ENCODE peak calls at places on chromosomes 6 and 20, in four cellular contexts. One of them, this sample, is unnamed.

GRCh38 chr6:43376551-43376981 is 7.1 kb upstream of the ZNF318 start:
- DNase-seq in K562: no peak
- DNase-seq in GM12878: peak; percentile 88
- DNase-seq in HepG2: no peak
- DNase-seq in this sample: no peak

GRCh38 chr6:2949536-2950083 is 21.8 kb downstream of the SERPINB6 start:
- DNase-seq in K562: peak; percentile 42
- DNase-seq in GM12878: no peak
- DNase-seq in HepG2: no peak
- DNase-seq in this sample: no peak

GRCh38 chr6:31270788-31271640 is 878 bp downstream of the HLA-C start:
- DNase-seq in GM12878: no peak
- DNase-seq in K562: no peak
- DNase-seq in HepG2: no peak
- DNase-seq in this sample: peak; percentile 30

GRCh38 chr6:160147146-160147536 is 25.5 kb downstream of the SLC22A1 start:
- DNase-seq in HepG2: no peak
- DNase-seq in GM12878: no peak
- DNase-seq in K562: no peak
- DNase-seq in this sample: no peak

GRCh38 chr6:31899882-31900722 is 1.8 kb downstream of the ZBTB12 start:
- DNase-seq in HepG2: no peak
- DNase-seq in K562: no peak
- DNase-seq in GM12878: no peak
- DNase-seq in this sample: no peak

GRCh38 chr6:62474793-62475192 is 188.8 kb upstream of the KHDRBS2 start:
- DNase-seq in K562: no peak
- DNase-seq in HepG2: no peak
- DNase-seq in GM12878: no peak
- DNase-seq in this sample: no peak

GRCh38 chr6:34901930-34902329 is 12.9 kb downstream of the ANKS1A start:
- DNase-seq in HepG2: no peak
- DNase-seq in K562: no peak
- DNase-seq in GM12878: no peak
- DNase-seq in this sample: no peak

GRCh38 chr6:80282913-80283554 is 176.6 kb downstream of the BCKDHB start:
- DNase-seq in GM12878: no peak
- DNase-seq in K562: no peak
- DNase-seq in HepG2: no peak
- DNase-seq in this sample: no peak

GRCh38 chr6:168330403-168330802 is 10.8 kb upstream of the DACT2 start:
- DNase-seq in GM12878: no peak
- DNase-seq in HepG2: no peak
- DNase-seq in K562: no peak
- DNase-seq in this sample: no peak

GRCh38 chr6:43809417-43810305 is 39.6 kb downstream of the VEGFA start:
- DNase-seq in K562: peak; percentile 55
- DNase-seq in GM12878: no peak
- DNase-seq in HepG2: peak; percentile 45
- DNase-seq in this sample: no peak

GRCh38 chr6:31652925-31653724 is 664 bp upstream of the BAG6 start:
- DNase-seq in GM12878: no peak
- DNase-seq in K562: peak; percentile 97
- DNase-seq in HepG2: peak; percentile 98
- DNase-seq in this sample: peak; percentile 88

GRCh38 chr6:5813625-5814027 is 193.1 kb downstream of the NRN1 start:
- DNase-seq in HepG2: no peak
- DNase-seq in K562: no peak
- DNase-seq in GM12878: peak; percentile 34
- DNase-seq in this sample: no peak

GRCh38 chr20:52496191-52496590 is 304.6 kb upstream of the ZFP64 start:
- DNase-seq in HepG2: no peak
- DNase-seq in GM12878: no peak
- DNase-seq in K562: no peak
- DNase-seq in this sample: no peak

GRCh38 chr6:11730645-11731044 is 48.0 kb downstream of the ADTRP start:
- DNase-seq in HepG2: no peak
- DNase-seq in GM12878: peak; percentile 65
- DNase-seq in K562: no peak
- DNase-seq in this sample: no peak

GRCh38 chr20:61316351-61316750 is 64.3 kb downstream of the CDH4 start:
- DNase-seq in HepG2: no peak
- DNase-seq in K562: no peak
- DNase-seq in GM12878: no peak
- DNase-seq in this sample: no peak

GRCh38 chr6:113376847-113377165 is 480.3 kb upstream of the MARCKS start:
- DNase-seq in HepG2: no peak
- DNase-seq in K562: no peak
- DNase-seq in GM12878: no peak
- DNase-seq in this sample: no peak

GRCh38 chr6:22904413-22904812 is 335.0 kb downstream of the HDGFL1 start:
- DNase-seq in HepG2: no peak
- DNase-seq in GM12878: no peak
- DNase-seq in K562: no peak
- DNase-seq in this sample: no peak

GRCh38 chr6:155523821-155524238 is 68.2 kb upstream of the NOX3 start:
- DNase-seq in GM12878: no peak
- DNase-seq in K562: no peak
- DNase-seq in HepG2: no peak
- DNase-seq in this sample: no peak

GRCh38 chr6:31083742-31084354 is 28.5 kb downstream of the C6orf15 start:
- DNase-seq in K562: peak; percentile 69
- DNase-seq in GM12878: no peak
- DNase-seq in HepG2: peak; percentile 34
- DNase-seq in this sample: peak; percentile 55

GRCh38 chr6:48535569-48535968 is 424.6 kb upstream of the PTCHD4 start:
- DNase-seq in HepG2: no peak
- DNase-seq in K562: no peak
- DNase-seq in GM12878: no peak
- DNase-seq in this sample: no peak

GRCh38 chr20:50843331-50844276 is 48.7 kb downstream of the BCAS4 start:
- DNase-seq in HepG2: no peak
- DNase-seq in K562: no peak
- DNase-seq in GM12878: no peak
- DNase-seq in this sample: no peak

GRCh38 chr6:87698618-87699017 is 3.4 kb downstream of the AKIRIN2 start:
- DNase-seq in K562: no peak
- DNase-seq in GM12878: no peak
- DNase-seq in HepG2: no peak
- DNase-seq in this sample: no peak

GRCh38 chr6:13480631-13481501 is 6.5 kb downstream of the GFOD1 start:
- DNase-seq in K562: peak; percentile 14
- DNase-seq in GM12878: no peak
- DNase-seq in HepG2: no peak
- DNase-seq in this sample: no peak

GRCh38 chr6:170174124-170174770 is 116.6 kb downstream of the DLL1 start:
- DNase-seq in K562: no peak
- DNase-seq in GM12878: no peak
- DNase-seq in HepG2: no peak
- DNase-seq in this sample: no peak

GRCh38 chr6:143966291-143966690 is 41.8 kb downstream of the PLAGL1 start:
- DNase-seq in HepG2: no peak
- DNase-seq in GM12878: no peak
- DNase-seq in K562: no peak
- DNase-seq in this sample: no peak

GRCh38 chr20:2507875-2508630 is 662 bp downstream of the ZNF343 start:
- DNase-seq in GM12878: no peak
- DNase-seq in K562: peak; percentile 34
- DNase-seq in HepG2: peak; percentile 24
- DNase-seq in this sample: peak; percentile 17

GRCh38 chr6:80543598-80544181 is 437.2 kb downstream of the BCKDHB start:
- DNase-seq in K562: no peak
- DNase-seq in GM12878: no peak
- DNase-seq in HepG2: no peak
- DNase-seq in this sample: no peak

GRCh38 chr20:56343861-56344381 is 14.9 kb upstream of the FAM210B start:
- DNase-seq in GM12878: no peak
- DNase-seq in HepG2: no peak
- DNase-seq in K562: peak; percentile 82
- DNase-seq in this sample: peak; percentile 84

GRCh38 chr6:88556663-88557062 is 390.5 kb upstream of the CNR1 start:
- DNase-seq in HepG2: no peak
- DNase-seq in GM12878: no peak
- DNase-seq in K562: no peak
- DNase-seq in this sample: no peak

GRCh38 chr20:37781626-37782025 is 87.8 kb downstream of the CTNNBL1 start:
- DNase-seq in HepG2: no peak
- DNase-seq in GM12878: no peak
- DNase-seq in K562: no peak
- DNase-seq in this sample: no peak

GRCh38 chr20:63747622-63748355 is 8.2 kb downstream of the SLC2A4RG start:
- DNase-seq in GM12878: no peak
- DNase-seq in HepG2: no peak
- DNase-seq in K562: no peak
- DNase-seq in this sample: no peak

GRCh38 chr6:119669228-119669627 is 319.7 kb upstream of the MAN1A1 start:
- DNase-seq in K562: no peak
- DNase-seq in HepG2: no peak
- DNase-seq in GM12878: no peak
- DNase-seq in this sample: no peak

GRCh38 chr20:35145141-35145564 is 2.0 kb downstream of the EDEM2 start:
- DNase-seq in K562: peak; percentile 60
- DNase-seq in GM12878: peak; percentile 23
- DNase-seq in HepG2: peak; percentile 77
- DNase-seq in this sample: peak; percentile 60

GRCh38 chr20:23032679-23033078 is 2.4 kb upstream of the SSTR4 start:
- DNase-seq in HepG2: no peak
- DNase-seq in GM12878: no peak
- DNase-seq in K562: no peak
- DNase-seq in this sample: no peak

GRCh38 chr6:137705166-137706064 is 161.6 kb upstream of the TNFAIP3 start:
- DNase-seq in K562: peak; percentile 77
- DNase-seq in GM12878: no peak
- DNase-seq in HepG2: peak; percentile 71
- DNase-seq in this sample: peak; percentile 77

GRCh38 chr6:82237013-82237412 is 10.5 kb downstream of the IBTK start:
- DNase-seq in K562: no peak
- DNase-seq in HepG2: no peak
- DNase-seq in GM12878: no peak
- DNase-seq in this sample: peak; percentile 9
- TF ChIP-seq FOXK2 in K562: no peak
- TF ChIP-seq FOXK2 in HepG2: no peak
- TF ChIP-seq FOXK2 in GM12878: no peak
- TF ChIP-seq FOXK2 in this sample: no peak

DNA sequence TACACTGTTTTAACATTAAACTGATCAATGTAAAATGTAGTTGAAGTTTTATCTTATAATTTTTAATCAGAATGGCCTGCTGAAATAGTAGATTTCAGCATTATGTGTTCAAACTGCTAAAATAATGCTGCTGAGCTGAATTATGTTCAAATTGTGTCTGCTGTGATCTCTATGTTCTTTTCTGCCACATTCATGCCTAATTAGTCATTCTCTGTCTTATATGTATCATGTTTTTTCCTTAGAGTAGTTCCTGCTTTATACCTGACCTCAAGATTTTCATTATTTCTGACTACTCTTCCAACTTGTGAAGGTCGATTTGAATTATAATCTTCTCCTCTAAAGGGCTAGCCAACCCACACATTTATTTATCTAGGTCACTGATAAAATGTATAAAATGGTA is 476.7 kb upstream of the EPHA7 start:
- DNase-seq in HepG2: no peak
- DNase-seq in K562: no peak
- DNase-seq in GM12878: no peak
- DNase-seq in this sample: no peak
- TF ChIP-seq FOXK2 in HepG2: no peak
- TF ChIP-seq FOXK2 in K562: no peak
- TF ChIP-seq FOXK2 in GM12878: no peak
- TF ChIP-seq FOXK2 in this sample: no peak

GRCh38 chr20:8267009-8267408 is 134.9 kb downstream of the PLCB1 start:
- DNase-seq in GM12878: no peak
- DNase-seq in HepG2: no peak
- DNase-seq in K562: no peak
- DNase-seq in this sample: no peak
- TF ChIP-seq FOXK2 in GM12878: no peak
- TF ChIP-seq FOXK2 in HepG2: no peak
- TF ChIP-seq FOXK2 in K562: no peak
- TF ChIP-seq FOXK2 in this sample: no peak

DNA sequence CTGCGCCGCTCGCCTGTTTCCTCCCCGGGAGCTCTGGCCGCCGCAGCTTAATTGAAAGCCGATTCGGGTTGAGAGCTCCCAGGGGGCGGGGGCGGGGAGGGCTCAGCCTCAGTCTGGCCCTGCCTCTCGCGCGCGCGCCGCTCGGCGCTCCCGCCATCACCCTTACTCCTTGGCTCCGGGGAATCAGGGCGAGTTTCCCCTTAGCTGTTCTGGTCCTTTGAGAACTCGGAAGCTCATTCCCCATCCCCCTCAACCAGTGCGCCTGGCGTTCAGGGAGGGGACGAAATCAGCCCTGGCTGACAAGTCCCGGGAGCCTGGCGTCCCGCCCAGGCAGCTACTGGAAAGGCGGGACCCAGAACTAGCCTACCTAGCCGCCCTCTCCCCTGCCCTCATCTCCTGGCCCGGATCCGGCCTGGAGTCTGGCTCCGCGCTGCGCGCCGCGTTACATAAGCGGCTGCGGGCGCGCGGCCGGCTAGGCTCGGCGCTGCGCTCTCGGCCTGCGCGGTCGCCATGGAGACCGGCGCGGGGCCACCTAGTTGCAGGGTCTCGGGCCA is 2.8 kb downstream of the SLC12A5 start:
- DNase-seq in HepG2: no peak
- DNase-seq in GM12878: no peak
- DNase-seq in K562: no peak
- DNase-seq in this sample: peak; percentile 39
- TF ChIP-seq FOXK2 in HepG2: no peak
- TF ChIP-seq FOXK2 in GM12878: no peak
- TF ChIP-seq FOXK2 in K562: no peak
- TF ChIP-seq FOXK2 in this sample: no peak

GRCh38 chr6:125950293-125950692 is 6.3 kb upstream of the HINT3 start:
- DNase-seq in K562: peak; percentile 70
- DNase-seq in HepG2: no peak
- DNase-seq in GM12878: no peak
- DNase-seq in this sample: no peak
- TF ChIP-seq FOXK2 in K562: no peak
- TF ChIP-seq FOXK2 in HepG2: no peak
- TF ChIP-seq FOXK2 in GM12878: no peak
- TF ChIP-seq FOXK2 in this sample: no peak

DNA sequence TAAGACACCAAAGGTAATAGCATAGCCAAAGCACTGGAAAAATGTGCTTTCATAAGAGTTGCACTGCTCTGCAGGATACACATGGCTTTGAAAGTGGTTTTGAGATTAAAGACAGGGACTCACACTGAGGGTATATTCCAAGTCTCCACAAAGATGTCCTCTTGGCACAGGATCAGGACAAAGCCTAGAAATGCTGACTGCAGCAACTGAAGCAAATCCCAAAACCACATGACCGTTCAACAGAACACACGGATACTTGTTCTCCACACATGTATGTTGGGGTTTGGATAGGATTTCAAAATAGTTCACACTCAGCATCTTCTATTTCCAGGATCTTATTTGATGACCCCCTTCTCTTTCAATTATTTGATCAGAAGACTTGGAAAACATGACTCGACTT is 364.3 kb upstream of the HSF2 start:
- DNase-seq in HepG2: no peak
- DNase-seq in K562: no peak
- DNase-seq in GM12878: no peak
- DNase-seq in this sample: no peak
- TF ChIP-seq FOXK2 in HepG2: no peak
- TF ChIP-seq FOXK2 in K562: no peak
- TF ChIP-seq FOXK2 in GM12878: no peak
- TF ChIP-seq FOXK2 in this sample: no peak

This sample was measured in HEK293T.